ENCODE peak calls at places on chromosomes 4 and X, in four cellular contexts. I is CD4-positive, CD25-positive, alpha-beta regulatory T cell; P is BE2C; H is CD8-positive, alpha-beta memory T cell. L is an unnamed sample. For H3K9me3 and H3K27me3, the result is how much of the 10 kb centered on the place peaks cover.

GRCh38 chr4:85426366-85426765 is 48.6 kb upstream of the ARHGAP24 start:
- DNase-seq in I (no peak), P (no peak), H (no peak), L (no peak)

GRCh38 chrX:320126-320783 is 1.7 kb upstream of the GTPBP6 start:
- DNase-seq in I (no peak), P (no peak), H (no peak), L (peak)

GRCh38 chr4:46442963-46443362 is 53.0 kb upstream of the GABRA2 start:
- DNase-seq in I (no peak), P (no peak), H (no peak), L (no peak)

GRCh38 chr4:136867465-136867864 is 664.8 kb downstream of the PCDH18 start:
- DNase-seq in I (no peak), P (no peak), H (no peak), L (no peak)

GRCh38 chr4:95715830-95716229 is 124.1 kb upstream of the PDHA2 start:
- DNase-seq in I (no peak), P (no peak), H (no peak), L (no peak)

GRCh38 chr4:124953059-124953850 is 240.7 kb upstream of the ANKRD50 start:
- DNase-seq in I (no peak), P (no peak), H (no peak), L (no peak)

GRCh38 chr4:74621616-74622015 is 172.7 kb downstream of the BTC start:
- DNase-seq in I (no peak), P (no peak), H (no peak), L (no peak)

GRCh38 chr4:103098331-103098730 is 1.3 kb downstream of the BDH2 start:
- DNase-seq in I (no peak), P (no peak), H (no peak), L (no peak)

GRCh38 chr4:10924274-10924673 is 239.7 kb upstream of the CLNK start:
- DNase-seq in I (no peak), P (no peak), H (no peak), L (no peak)

GRCh38 chr4:189940178-189941004 is at the start of gene FRG1:
- DNase-seq in I (peak), P (peak), H (peak), L (peak)

GRCh38 chr4:139839664-139840063 is 174.0 kb downstream of the MGST2 start:
- DNase-seq in I (no peak), P (peak), H (no peak), L (no peak)

GRCh38 chrX:40167240-40168182 is 69.8 kb upstream of the BCOR start:
- DNase-seq in I (no peak), P (no peak), H (no peak), L (peak)

GRCh38 chr4:130067419-130067818 is 971.5 kb downstream of the C4orf33 start:
- DNase-seq in I (no peak), P (no peak), H (no peak), L (no peak)

GRCh38 chrX:115311666-115312065 is 22.2 kb downstream of the LUZP4 start:
- DNase-seq in I (no peak), P (no peak), H (no peak), L (no peak)

GRCh38 chr4:189374176-189374575 is 566.5 kb upstream of the FRG1 start:
- DNase-seq in I (no peak), P (no peak), H (no peak), L (no peak)

GRCh38 chrX:50812995-50813842 is 775 bp downstream of the SHROOM4 start:
- DNase-seq in I (no peak), P (peak), H (no peak), L (peak)

GRCh38 chr4:108171541-108172230 is 3.0 kb upstream of the LEF1 start:
- DNase-seq in I (peak), P (peak), H (peak), L (peak)

GRCh38 chr4:151921811-151922210 is 161.0 kb upstream of the GATB start:
- DNase-seq in I (no peak), P (no peak), H (no peak), L (no peak)

GRCh38 chrX:20116087-20116574 is 576 bp downstream of the MAP7D2 start:
- DNase-seq in I (no peak), P (peak), H (no peak), L (peak)

GRCh38 chr4:158261480-158261879 is 51.2 kb downstream of the TMEM144 start:
- DNase-seq in I (no peak), P (no peak), H (no peak), L (no peak)

GRCh38 chrX:120549483-120550452 is 11.0 kb downstream of the CUL4B start:
- DNase-seq in I (no peak), P (no peak), H (no peak), L (no peak)

GRCh38 chr4:130028552-130028951 is 932.6 kb downstream of the C4orf33 start:
- DNase-seq in I (no peak), P (no peak), H (no peak), L (no peak)

GRCh38 chr4:35500812-35501211 is 743.5 kb downstream of the ARAP2 start:
- DNase-seq in I (no peak), P (no peak), H (no peak), L (no peak)

GRCh38 chr4:152221816-152222516 is 313.9 kb downstream of the FBXW7 start:
- DNase-seq in I (no peak), P (no peak), H (no peak), L (no peak)

GRCh38 chr4:184892999-184893398 is 67.2 kb upstream of the ACSL1 start:
- DNase-seq in I (no peak), P (no peak), H (no peak), L (no peak)

GRCh38 chr4:184889683-184890082 is 63.9 kb upstream of the ACSL1 start:
- DNase-seq in I (no peak), P (no peak), H (no peak), L (no peak)

GRCh38 chr4:184893836-184894571 is 68.2 kb upstream of the ACSL1 start:
- DNase-seq in I (no peak), P (no peak), H (no peak), L (no peak)

GRCh38 chr4:184895012-184895795 is 69.4 kb upstream of the ACSL1 start:
- DNase-seq in I (no peak), P (no peak), H (no peak), L (no peak)

DNA sequence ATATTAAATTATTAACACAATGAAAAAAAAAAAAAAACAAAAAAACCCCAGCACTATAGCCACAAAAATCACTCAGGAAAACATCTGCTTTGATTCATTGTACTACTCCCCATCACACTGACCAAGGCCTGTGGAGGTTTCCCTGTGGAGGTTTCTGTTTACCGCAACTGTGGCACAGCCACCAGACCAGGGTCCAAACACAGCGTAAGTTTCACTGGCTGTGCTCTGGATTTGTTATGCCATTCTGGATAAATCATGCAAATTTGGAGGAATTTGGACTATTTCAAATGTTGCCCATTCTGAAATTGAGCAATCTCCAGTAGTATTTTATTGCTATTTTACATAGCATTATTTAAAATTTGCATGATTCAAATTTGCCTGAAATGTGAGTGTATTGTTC is 66.0 kb upstream of the ACSL1 start:
- DNase-seq in I (no peak), P (no peak), H (no peak), L (no peak)
- H3K9me3 ChIP-seq in I (under half), P (under half), H (under half), L (under half)

GRCh38 chrX:69280956-69281355 is 115.7 kb upstream of the PJA1 start:
- DNase-seq in I (no peak), P (no peak), H (no peak), L (no peak)
- H3K27me3 ChIP-seq in I (under half), P (under half), H (under half), L (under half)

GRCh38 chr4:15786743-15787142 is 8.6 kb downstream of the CD38 start:
- DNase-seq in I (no peak), P (no peak), H (no peak), L (peak)
- H3K9me3 ChIP-seq in I (under half), P (under half), H (under half), L (under half)

DNA sequence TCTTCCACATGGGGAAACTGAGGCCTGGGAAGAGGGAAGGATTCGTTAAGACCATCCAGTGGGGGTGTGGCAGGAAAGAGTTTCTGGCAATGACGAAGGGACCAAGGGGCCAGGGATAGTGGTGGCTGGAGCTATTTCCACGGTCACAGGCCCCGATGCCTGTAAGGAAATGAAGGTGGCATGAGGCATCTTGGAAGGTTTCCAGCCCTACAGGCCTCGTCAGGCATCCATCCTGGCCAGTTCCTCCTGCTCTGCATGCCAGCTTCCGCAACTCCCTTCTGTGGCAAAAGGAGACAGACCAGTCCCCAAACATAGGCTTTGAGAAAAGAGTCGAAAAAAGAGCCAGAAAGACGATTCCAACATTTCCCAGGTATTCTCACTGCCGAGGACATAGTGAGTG is 9.2 kb upstream of the C4orf50 start:
- DNase-seq in I (no peak), P (no peak), H (no peak), L (no peak)
- H3K27me3 ChIP-seq in I (under half), P (under half), H (under half), L (under half)

DNA sequence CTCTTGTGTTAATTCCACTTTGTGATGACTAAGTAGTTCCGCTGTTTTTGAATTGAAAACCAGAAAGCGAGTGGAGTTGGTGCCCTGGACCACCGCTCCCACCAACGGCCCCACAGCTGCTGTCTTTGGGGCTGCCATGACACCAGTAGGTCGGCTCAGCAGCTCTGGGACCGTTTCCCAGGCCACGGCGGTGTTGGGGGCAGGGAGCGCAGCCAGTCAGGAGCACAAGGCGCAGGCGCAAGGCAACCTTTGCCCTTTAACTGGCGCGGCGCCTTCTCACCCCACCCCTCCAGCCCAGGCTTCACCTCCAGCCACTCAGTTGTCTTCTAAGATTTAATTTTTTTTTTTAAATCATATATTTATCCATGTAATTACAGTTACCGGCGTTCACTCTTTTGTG is at the start of gene GK2:
- DNase-seq in I (no peak), P (no peak), H (no peak), L (peak)
- H3K9me3 ChIP-seq in I (under half), P (under half), H (under half), L (under half)

GRCh38 chr4:104915373-104915772 is 231.3 kb upstream of the TET2 start:
- DNase-seq in I (no peak), P (no peak), H (no peak), L (no peak)
- H3K27me3 ChIP-seq in I (under half), P (under half), H (under half), L (under half)

GRCh38 chr4:153679476-153679875 is 4.6 kb upstream of the TLR2 start:
- DNase-seq in I (no peak), P (no peak), H (no peak), L (no peak)

GRCh38 chr4:153684182-153685073 is at the start of gene TLR2:
- DNase-seq in I (peak), P (peak), H (peak), L (peak)

GRCh38 chr4:153683763-153684181 is 308 bp upstream of the TLR2 start:
- DNase-seq in I (no peak), P (no peak), H (no peak), L (no peak)
- H3K9me3 ChIP-seq in I (under half), P (under half), H (under half), L (under half)

GRCh38 chr4:41865981-41866798 is 69.0 kb upstream of the TMEM33 start:
- DNase-seq in I (no peak), P (peak), H (no peak), L (no peak)

GRCh38 chr4:41866799-41867677 is 68.2 kb upstream of the TMEM33 start:
- DNase-seq in I (no peak), P (peak), H (no peak), L (no peak)

DNA sequence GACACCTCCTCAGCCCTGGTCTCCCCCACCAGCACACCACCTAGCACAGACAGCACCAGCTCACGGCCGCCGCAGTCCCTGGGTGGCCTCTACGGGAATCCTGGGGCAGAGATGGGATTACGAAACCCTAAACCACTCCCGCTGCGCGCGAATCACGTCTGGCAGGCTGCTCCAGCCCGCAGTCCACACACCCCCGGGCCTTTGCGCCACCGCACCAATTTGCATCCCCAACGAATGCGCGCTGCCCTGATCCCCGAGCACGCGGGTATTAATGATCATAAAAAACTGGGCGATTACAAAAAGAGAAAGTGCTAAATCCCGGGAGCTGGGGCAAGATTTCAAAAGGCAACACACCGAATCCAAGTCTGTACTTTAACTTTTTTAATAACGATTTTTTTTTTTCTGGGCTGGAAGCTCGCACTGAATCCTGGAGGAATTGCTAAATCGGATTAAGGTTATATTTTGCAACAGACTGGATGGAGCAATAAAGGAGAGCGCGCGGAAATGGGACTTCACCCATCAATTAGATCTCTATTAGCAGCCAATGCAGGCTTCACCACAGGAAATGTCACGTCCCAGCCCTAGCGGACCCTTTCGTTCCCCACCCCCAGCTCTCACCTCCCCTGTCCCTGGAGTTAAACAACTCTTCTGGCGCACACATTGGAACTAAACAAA is 69.8 kb upstream of the TMEM33 start:
- DNase-seq in I (no peak), P (peak), H (no peak), L (peak)
- H3K27me3 ChIP-seq in I (under half), P (under half), H (under half), L (half or more)

GRCh38 chr4:139691-140090 is 15.4 kb downstream of the ZNF718 start:
- DNase-seq in I (no peak), P (no peak), H (no peak), L (no peak)

DNA sequence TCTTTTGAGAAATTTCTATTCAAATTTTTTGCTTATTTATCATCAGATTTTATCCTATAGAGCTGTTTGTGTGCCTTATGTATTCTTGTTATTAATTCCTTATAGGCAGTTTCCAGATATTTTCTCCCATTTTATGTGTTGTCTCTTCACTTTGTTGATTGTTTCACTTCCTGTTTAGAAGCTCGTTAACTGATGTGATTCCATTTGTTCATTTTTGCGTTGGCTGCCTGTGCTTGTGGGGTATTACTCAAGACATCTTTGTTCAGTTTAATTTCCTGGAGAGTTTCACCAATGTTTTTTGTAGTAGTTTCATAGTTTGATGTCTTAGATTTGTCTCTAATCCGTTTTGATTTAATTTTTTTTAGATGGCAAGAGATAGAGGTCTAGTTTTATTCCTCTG is 14.6 kb downstream of the ZNF718 start:
- DNase-seq in I (no peak), P (no peak), H (no peak), L (no peak)
- H3K9me3 ChIP-seq in I (half or more), P (under half), H (under half), L (under half)

DNA sequence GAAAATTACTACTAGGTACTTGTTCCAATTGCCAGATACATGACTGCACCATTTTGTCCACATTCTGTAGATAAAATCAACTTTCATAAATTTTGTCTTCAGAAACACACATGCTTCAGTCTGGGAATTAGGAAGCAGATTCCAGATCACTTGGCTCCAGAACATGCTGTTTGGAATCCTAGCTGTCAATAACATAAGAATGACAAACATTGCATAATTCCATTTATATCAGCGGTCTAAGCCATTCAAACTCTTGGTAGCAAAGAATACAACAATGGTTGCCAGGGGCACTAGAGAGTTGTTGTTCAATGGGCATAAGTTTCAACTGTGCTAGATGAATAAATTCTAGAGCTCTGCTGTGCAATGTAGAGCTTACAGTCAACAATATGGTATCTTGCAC is 1112.1 kb upstream of the AGA start:
- DNase-seq in I (no peak), P (no peak), H (no peak), L (no peak)
- H3K27me3 ChIP-seq in I (under half), P (under half), H (under half), L (under half)

L was measured in left lung.